ENCODE peak calls at places on chromosomes 6 and 20, in eight cellular contexts. U is CD4-positive, alpha-beta T cell; V is astrocyte of the spinal cord; D is Peyer's patch; Q is GM13976; R is activated CD8-positive, alpha-beta T cell treated with anti-CD3 and anti-CD28 coated beads for 36 hours; F is ovary; C is prostate gland. W is an unnamed sample.
A peak's percentile ranks its signal among the peaks of the same experiment; 100 is the strongest.

GRCh38 chr20:31514154-31515071 is at the start of gene HM13:
- DNase-seq in U (peak; percentile 83), V (peak; percentile 95), D (peak; percentile 93), Q (peak; percentile 97), R (peak; percentile 90), F (peak; percentile 93), C (peak; percentile 88), W (peak; percentile 96)

GRCh38 chr20:53003420-53003819 is 31.3 kb downstream of the TSHZ2 start:
- DNase-seq in U (no peak), V (peak; percentile 14), D (no peak), Q (no peak), R (no peak), F (no peak), C (no peak), W (no peak)

GRCh38 chr6:96760153-96760687 is 77.1 kb downstream of the GPR63 start:
- DNase-seq in U (no peak), V (no peak), D (no peak), Q (peak; percentile 27), R (peak; percentile 3), F (no peak), C (no peak), W (no peak)

GRCh38 chr6:32982702-32983492 is 14.5 kb downstream of the BRD2 start:
- DNase-seq in U (no peak), V (no peak), D (no peak), Q (no peak), R (no peak), F (no peak), C (no peak), W (no peak)

GRCh38 chr6:69424581-69424980 is 372.2 kb downstream of the LMBRD1 start:
- DNase-seq in U (no peak), V (no peak), D (no peak), Q (no peak), R (no peak), F (no peak), C (no peak), W (no peak)

GRCh38 chr6:36461646-36462045 is 18.8 kb downstream of the KCTD20 start:
- DNase-seq in U (no peak), V (no peak), D (no peak), Q (no peak), R (no peak), F (no peak), C (no peak), W (no peak)

GRCh38 chr6:151962246-151962846 is 154.9 kb downstream of the ESR1 start:
- DNase-seq in U (no peak), V (peak; percentile 74), D (no peak), Q (no peak), R (peak; percentile 37), F (no peak), C (no peak), W (no peak)

GRCh38 chr20:62768234-62768814 is 27.9 kb upstream of the MRGBP start:
- DNase-seq in U (no peak), V (no peak), D (no peak), Q (no peak), R (no peak), F (no peak), C (no peak), W (no peak)

GRCh38 chr6:8082954-8083858 is 19.0 kb upstream of the BLOC1S5 start:
- DNase-seq in U (no peak), V (peak; percentile 88), D (no peak), Q (no peak), R (no peak), F (no peak), C (peak; percentile 13), W (no peak)

GRCh38 chr6:27040244-27041042 is 207.1 kb upstream of the PRSS16 start:
- DNase-seq in U (no peak), V (no peak), D (no peak), Q (no peak), R (no peak), F (no peak), C (no peak), W (no peak)

GRCh38 chr6:127120787-127121636 is 2.5 kb downstream of the RSPO3 start:
- DNase-seq in U (peak; percentile 46), V (peak; percentile 84), D (peak; percentile 71), Q (peak; percentile 77), R (peak; percentile 81), F (peak; percentile 55), C (peak; percentile 36), W (peak; percentile 57)

GRCh38 chr6:63740709-63741108 is 105.1 kb downstream of the PHF3 start:
- DNase-seq in U (no peak), V (peak; percentile 85), D (no peak), Q (no peak), R (no peak), F (no peak), C (no peak), W (no peak)

GRCh38 chr6:108806669-108807068 is 41.6 kb upstream of the ARMC2 start:
- DNase-seq in U (no peak), V (no peak), D (no peak), Q (no peak), R (no peak), F (no peak), C (no peak), W (no peak)

GRCh38 chr6:7463785-7464184 is 74.2 kb downstream of the RIOK1 start:
- DNase-seq in U (no peak), V (no peak), D (no peak), Q (no peak), R (no peak), F (no peak), C (no peak), W (no peak)

DNA sequence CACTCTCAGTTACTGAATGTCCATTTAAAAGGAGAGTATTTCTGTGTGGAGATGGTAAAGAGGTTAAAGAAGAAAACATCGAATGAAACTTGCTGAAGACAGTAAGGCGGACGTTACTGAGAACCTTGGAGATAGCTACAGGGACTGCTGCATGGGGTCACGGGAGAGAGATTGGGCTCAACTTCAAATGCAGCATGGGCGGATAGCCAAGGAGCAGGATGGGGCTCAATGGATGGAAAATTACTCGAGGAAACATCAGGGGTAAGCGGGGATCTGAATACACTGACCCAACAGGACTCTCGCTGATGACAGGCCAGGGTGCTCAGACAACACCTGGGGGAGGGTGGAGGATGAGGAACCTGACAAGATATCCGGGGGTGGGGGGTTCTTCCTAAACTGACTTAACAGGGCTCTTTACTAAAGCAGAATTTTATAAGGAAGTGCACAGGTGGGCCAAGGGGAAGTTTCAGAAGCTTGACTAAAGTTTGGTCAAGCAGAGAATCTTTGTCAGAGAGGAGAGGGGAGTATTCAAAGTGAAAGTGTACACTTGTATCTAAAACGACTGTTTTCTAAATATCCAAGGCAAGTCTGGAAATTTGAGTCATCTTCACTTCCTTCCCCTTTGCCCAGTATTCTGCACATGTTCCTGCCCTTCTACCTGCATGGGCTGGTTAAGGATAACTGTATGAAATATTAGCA is 22.8 kb downstream of the ECT2L start:
- DNase-seq in U (no peak), V (no peak), D (no peak), Q (peak; percentile 54), R (peak; percentile 50), F (no peak), C (no peak), W (peak; percentile 40)
- TF ChIP-seq CTCF in U (no peak), V (no peak), D (no peak), Q (no peak), R (no peak), F (no peak), C (no peak), W (no peak)

DNA sequence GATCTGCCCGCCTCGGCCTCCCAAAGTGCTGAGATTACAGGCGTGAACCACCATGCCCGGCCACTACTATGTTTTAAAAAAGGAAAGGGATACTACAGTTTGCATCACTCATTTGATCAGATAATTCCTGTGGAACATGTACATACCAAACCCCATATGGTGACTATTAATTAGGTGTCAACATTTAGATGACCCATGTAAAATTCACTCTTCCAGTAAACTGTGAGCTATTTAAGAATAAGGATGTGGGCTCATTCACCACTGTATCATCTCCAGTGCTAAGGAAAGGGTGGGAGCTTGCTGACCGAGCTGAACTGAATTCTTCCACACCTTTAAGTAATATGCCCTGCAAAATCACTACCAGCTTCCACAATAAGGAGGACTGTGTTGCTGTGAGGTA is 127.5 kb downstream of the BTBD9 start:
- DNase-seq in U (no peak), V (no peak), D (no peak), Q (no peak), R (no peak), F (no peak), C (no peak), W (no peak)
- TF ChIP-seq CTCF in U (no peak), V (no peak), D (no peak), Q (no peak), R (no peak), F (no peak), C (no peak), W (no peak)

DNA sequence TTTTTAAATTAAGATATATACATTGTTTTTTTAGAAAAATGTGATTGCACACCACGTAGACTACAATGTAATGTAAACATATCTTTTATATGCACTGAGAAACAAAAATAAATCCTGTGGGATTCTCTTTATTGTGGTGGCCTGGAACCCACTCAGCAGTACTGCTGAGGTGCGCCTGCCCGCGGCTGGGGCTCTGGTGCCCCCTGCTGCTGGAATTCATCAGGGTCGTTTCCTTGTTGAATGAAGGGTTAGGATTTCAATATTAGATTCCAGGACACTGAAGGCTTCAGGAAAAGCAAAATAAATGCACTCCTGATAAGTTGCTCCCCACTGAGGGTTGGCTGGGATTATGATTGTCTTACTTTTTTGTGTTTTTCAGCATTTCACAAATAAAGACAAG is 175.8 kb upstream of the GGTLC1 start:
- DNase-seq in U (peak; percentile 25), V (peak; percentile 5), D (no peak), Q (no peak), R (peak; percentile 52), F (no peak), C (no peak), W (no peak)
- TF ChIP-seq CTCF in U (peak; percentile 55), V (peak; percentile 47), D (no peak), Q (peak; percentile 18), R (peak; percentile 59), F (no peak), C (no peak), W (peak; percentile 32)

DNA sequence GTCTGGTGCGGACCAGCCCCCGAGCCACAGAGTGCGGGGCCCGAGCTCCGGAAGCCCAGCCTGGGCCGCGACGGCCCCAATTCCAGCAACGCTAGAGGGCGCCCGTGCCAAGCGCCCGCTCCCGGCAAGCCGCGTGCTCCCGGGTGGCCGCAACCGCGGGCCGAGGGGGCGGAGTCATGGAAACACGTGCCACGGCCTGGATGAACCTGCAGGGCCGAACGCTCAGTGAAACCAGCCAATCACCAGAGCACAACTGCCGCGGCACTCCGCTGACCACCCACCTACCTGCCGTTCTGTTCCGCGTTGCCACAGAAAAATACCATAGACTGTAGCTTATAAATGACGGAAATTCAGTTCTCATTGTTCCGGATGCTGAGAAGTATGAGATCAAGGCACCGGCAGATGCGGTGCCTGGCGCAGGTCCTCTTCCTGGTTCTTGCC is 85.7 kb upstream of the FOXC1 start:
- DNase-seq in U (peak; percentile 63), V (peak; percentile 49), D (peak; percentile 86), Q (peak; percentile 83), R (peak; percentile 69), F (peak; percentile 82), C (peak; percentile 43), W (peak; percentile 57)
- TF ChIP-seq CTCF in U (peak; percentile 94), V (peak; percentile 66), D (peak; percentile 79), Q (peak; percentile 62), R (peak; percentile 78), F (peak; percentile 72), C (peak; percentile 73), W (peak; percentile 48)

W was measured in B cell.